ENCODE peak calls at places on chromosomes 16 and 17, in nine cellular contexts. T, B, M, R, E, L, I, Z and X are unnamed samples.

GRCh38 chr17:65633146-65633881 is 71.9 kb upstream of the AXIN2 start:
- DNase-seq in I (no peak), T (no peak), E (no peak), L (no peak), Z (no peak), R (no peak), M (no peak), B (no peak), X (no peak)

GRCh38 chr17:35127751-35128514 is 6.5 kb downstream of the FNDC8 start:
- DNase-seq in R (no peak), M (peak; percentile 87), Z (no peak), B (no peak), I (no peak), L (no peak), E (no peak), T (no peak), X (no peak)

GRCh38 chr16:17947637-17948036 is 388.9 kb downstream of the NPIPA8 start:
- DNase-seq in R (no peak), B (no peak), Z (no peak), E (no peak), M (no peak), T (no peak), I (no peak), L (no peak), X (no peak)

GRCh38 chr17:64384253-64385186 is 6.1 kb downstream of the PECAM1 start:
- DNase-seq in T (no peak), E (no peak), Z (no peak), B (no peak), R (no peak), M (no peak), L (no peak), I (peak; percentile 69), X (no peak)

GRCh38 chr17:77391668-77392375 is 251.1 kb downstream of the SEC14L1 start:
- DNase-seq in L (no peak), B (no peak), E (no peak), R (peak; percentile 91), M (peak; percentile 83), T (no peak), I (no peak), Z (no peak), X (no peak)

GRCh38 chr17:2008332-2009126 is 16.6 kb downstream of the RTN4RL1 start:
- DNase-seq in Z (no peak), L (no peak), M (no peak), E (no peak), B (no peak), R (no peak), I (no peak), T (no peak), X (no peak)

GRCh38 chr16:7313170-7313569 is 19.5 kb upstream of the RBFOX1 start:
- DNase-seq in R (no peak), M (no peak), Z (no peak), E (no peak), B (no peak), T (no peak), L (no peak), I (peak; percentile 59), X (no peak)

GRCh38 chr17:1769826-1770477 is 8.1 kb downstream of the SERPINF1 start:
- DNase-seq in T (no peak), M (no peak), E (no peak), Z (no peak), R (no peak), I (peak; percentile 84), B (no peak), L (peak; percentile 7), X (no peak)

GRCh38 chr16:67666538-67667433 is at the start of the genes C16orf86 and ENKD1:
- DNase-seq in M (peak; percentile 95), E (peak; percentile 92), Z (peak; percentile 87), R (peak; percentile 23), I (peak; percentile 95), T (peak; percentile 95), B (peak; percentile 71), L (peak; percentile 51), X (peak; percentile 100)

GRCh38 chr16:11599579-11599978 is 12.9 kb upstream of the LITAF start:
- DNase-seq in R (no peak), M (no peak), E (no peak), I (no peak), T (no peak), B (no peak), L (no peak), Z (no peak), X (no peak)

GRCh38 chr16:9980981-9981380 is 201.2 kb downstream of the GRIN2A start:
- DNase-seq in I (no peak), R (no peak), T (no peak), B (no peak), E (no peak), Z (no peak), L (no peak), M (no peak), X (no peak)

GRCh38 chr17:59361386-59361785 is 29.9 kb downstream of the YPEL2 start:
- DNase-seq in T (no peak), I (no peak), Z (no peak), M (no peak), R (peak; percentile 94), E (no peak), B (no peak), L (peak; percentile 9), X (no peak)

GRCh38 chr17:2435852-2436251 is 35.0 kb upstream of the MNT start:
- DNase-seq in R (no peak), T (no peak), B (no peak), E (no peak), M (no peak), I (peak; percentile 35), L (no peak), Z (peak; percentile 51), X (no peak)

GRCh38 chr16:3413730-3414379 is 12.8 kb downstream of the ZNF174 start:
- DNase-seq in M (no peak), L (no peak), R (no peak), Z (no peak), T (no peak), B (no peak), E (no peak), I (no peak), X (no peak)

GRCh38 chr17:57442401-57442823 is 186.1 kb downstream of the MSI2 start:
- DNase-seq in I (peak; percentile 55), L (no peak), E (no peak), B (no peak), R (peak; percentile 36), T (no peak), M (no peak), Z (no peak), X (no peak)

GRCh38 chr17:70168044-70168978 is 1.0 kb upstream of the KCNJ2 start:
- DNase-seq in T (no peak), I (peak; percentile 91), R (peak; percentile 48), E (peak; percentile 77), Z (peak; percentile 65), B (peak; percentile 94), M (peak; percentile 76), L (no peak), X (no peak)

GRCh38 chr16:57801098-57801855 is 1.0 kb downstream of the KIFC3 start:
- DNase-seq in Z (no peak), T (no peak), E (no peak), B (no peak), M (peak; percentile 51), L (no peak), R (peak; percentile 66), I (peak; percentile 48), X (peak; percentile 70)

GRCh38 chr17:32723310-32723955 is 153.5 kb downstream of the MYO1D start:
- DNase-seq in Z (no peak), M (peak; percentile 56), L (no peak), T (no peak), R (peak; percentile 62), E (no peak), B (peak; percentile 80), I (no peak), X (no peak)

GRCh38 chr16:70746040-70746707 is 54.8 kb downstream of the VAC14 start:
- DNase-seq in L (no peak), B (no peak), R (peak; percentile 73), E (no peak), T (peak; percentile 60), I (no peak), M (peak; percentile 80), Z (no peak), X (no peak)

GRCh38 chr17:44677136-44677535 is 12.4 kb downstream of the CCDC43 start:
- DNase-seq in I (no peak), B (no peak), E (no peak), Z (no peak), M (no peak), R (no peak), T (no peak), L (no peak), X (no peak)

GRCh38 chr17:44355642-44356099 is 8.0 kb downstream of the FAM171A2 start:
- DNase-seq in B (no peak), L (no peak), Z (no peak), E (peak; percentile 27), I (no peak), M (peak; percentile 53), R (no peak), T (no peak), X (no peak)